ENCODE peak calls at places on chromosomes 2 and 18, in nine cellular contexts. C is AG04450; Q is heart right ventricle; G is CD8-positive, alpha-beta T cell; L is adrenal gland; R is psoas muscle; T is lower lobe of right lung; B is BE2C; W is colonic mucosa. E is an unnamed sample.

GRCh38 chr2:218125626-218126080 is at the start of gene CXCR2:
- DNase-seq in G (no peak), B (no peak), C (no peak), W (no peak), T (peak; percentile 81), R (no peak), L (no peak), Q (peak; percentile 13), E (peak; percentile 77)

GRCh38 chr2:128473175-128474013 is 154.7 kb upstream of the HS6ST1 start:
- DNase-seq in C (no peak), Q (no peak), G (peak; percentile 24), L (no peak), B (peak; percentile 51), R (no peak), T (peak; percentile 61), W (peak; percentile 38), E (no peak)

GRCh38 chr18:12274793-12275192 is 20.6 kb downstream of the CIDEA start:
- DNase-seq in T (no peak), C (no peak), R (no peak), L (no peak), B (no peak), Q (no peak), W (no peak), G (no peak), E (no peak)

GRCh38 chr2:240797914-240798313 is 22.1 kb downstream of the KIF1A start:
- DNase-seq in G (no peak), B (no peak), T (peak; percentile 34), Q (no peak), W (no peak), R (peak; percentile 37), L (no peak), C (no peak), E (peak; percentile 70)

GRCh38 chr2:60468390-60469085 is 84.9 kb downstream of the BCL11A start:
- DNase-seq in W (peak; percentile 13), Q (no peak), G (no peak), C (no peak), L (no peak), B (no peak), R (no peak), T (no peak), E (no peak)

GRCh38 chr18:63823516-63824219 is 48.5 kb downstream of the SERPINB7 start:
- DNase-seq in Q (peak; percentile 16), B (peak; percentile 4), G (no peak), R (no peak), C (peak; percentile 51), W (peak; percentile 31), L (peak; percentile 65), T (peak; percentile 51), E (peak; percentile 37)

GRCh38 chr2:241138471-241138870 is 10.8 kb downstream of the PASK start:
- DNase-seq in C (no peak), T (no peak), L (no peak), G (no peak), B (no peak), R (peak; percentile 34), Q (no peak), W (no peak), E (no peak)

GRCh38 chr2:216348909-216349308 is 23.4 kb downstream of the MARCHF4 start:
- DNase-seq in L (no peak), G (no peak), B (no peak), T (no peak), W (no peak), C (no peak), R (no peak), Q (no peak), E (no peak)

GRCh38 chr2:44746367-44746766 is 195.1 kb upstream of the SIX3 start:
- DNase-seq in L (no peak), B (no peak), W (no peak), Q (no peak), C (no peak), T (no peak), G (no peak), R (no peak), E (no peak)

GRCh38 chr2:236774171-236774570 is 204.5 kb downstream of the ACKR3 start:
- DNase-seq in T (no peak), G (no peak), Q (no peak), W (no peak), B (peak; percentile 67), C (no peak), R (no peak), L (no peak), E (no peak)

GRCh38 chr2:20049631-20050030 is 1.8 kb downstream of the LAPTM4A start:
- DNase-seq in Q (no peak), G (no peak), R (no peak), T (no peak), W (no peak), B (no peak), C (no peak), L (no peak), E (no peak)

GRCh38 chr2:22934789-22935188 is 450.2 kb upstream of the KLHL29 start:
- DNase-seq in B (no peak), L (no peak), R (no peak), T (no peak), G (no peak), W (no peak), Q (no peak), C (no peak), E (no peak)

GRCh38 chr18:26745288-26745975 is 120.1 kb downstream of the AQP4 start:
- DNase-seq in T (no peak), R (no peak), Q (no peak), B (no peak), L (no peak), W (no peak), C (no peak), G (no peak), E (no peak)

GRCh38 chr2:13193075-13193474 is 476.3 kb downstream of the TRIB2 start:
- DNase-seq in Q (no peak), G (no peak), R (no peak), W (no peak), B (peak; percentile 77), T (no peak), L (no peak), C (no peak), E (no peak)

GRCh38 chr2:39334978-39335377 is 91.2 kb upstream of the CDKL4 start:
- DNase-seq in Q (no peak), B (no peak), R (no peak), G (no peak), W (no peak), L (no peak), C (no peak), T (no peak), E (no peak)

GRCh38 chr2:174535757-174536703 is 49.2 kb upstream of the GPR155 start:
- DNase-seq in Q (no peak), R (no peak), G (no peak), L (no peak), W (no peak), C (no peak), T (no peak), B (peak; percentile 80), E (no peak)

GRCh38 chr18:13315000-13315399 is 96.4 kb downstream of the LDLRAD4 start:
- DNase-seq in C (no peak), R (no peak), L (no peak), B (no peak), G (no peak), W (no peak), Q (no peak), T (no peak), E (no peak)
- TF ChIP-seq CTCF in C (no peak), R (no peak), L (no peak), B (no peak), G (no peak), W (no peak), Q (no peak), T (no peak), E (no peak)

GRCh38 chr2:33136056-33136455 is 189.3 kb downstream of the LTBP1 start:
- DNase-seq in C (no peak), B (no peak), T (no peak), G (no peak), L (no peak), Q (no peak), W (no peak), R (no peak), E (no peak)

GRCh38 chr2:33135645-33136044 is 188.9 kb downstream of the LTBP1 start:
- DNase-seq in G (no peak), R (no peak), L (no peak), B (no peak), C (no peak), T (no peak), Q (no peak), W (no peak), E (no peak)

GRCh38 chr2:33134086-33134763 is 187.5 kb downstream of the LTBP1 start:
- DNase-seq in Q (peak; percentile 26), W (peak; percentile 28), G (no peak), R (peak; percentile 75), T (no peak), L (peak; percentile 33), B (no peak), C (peak; percentile 98), E (no peak)

GRCh38 chr2:33133436-33133835 is 186.7 kb downstream of the LTBP1 start:
- DNase-seq in Q (peak; percentile 22), B (no peak), L (peak; percentile 33), C (no peak), G (no peak), W (no peak), R (peak; percentile 53), T (no peak), E (peak; percentile 42)

GRCh38 chr2:33134764-33135560 is 188.2 kb downstream of the LTBP1 start:
- DNase-seq in T (no peak), R (no peak), Q (no peak), L (no peak), B (no peak), W (no peak), C (no peak), G (no peak), E (no peak)
- H3K4me3 ChIP-seq in T (peak overlapping the region; percentile 33), R (peak overlapping the region; percentile 65), Q (peak overlapping the region; percentile 46), L (no peak overlapping the region), B (no peak overlapping the region), W (peak overlapping the region; percentile 3), C (peak overlapping the region; percentile 78), G (no peak overlapping the region), E (peak overlapping the region; percentile 28)

GRCh38 chr2:173086518-173087213 is 11.0 kb downstream of the MAP3K20 start:
- DNase-seq in Q (no peak), L (peak; percentile 33), C (no peak), B (no peak), G (no peak), W (no peak), T (no peak), R (no peak), E (no peak)
- TF ChIP-seq CTCF in Q (no peak), L (no peak), C (no peak), B (no peak), G (no peak), W (no peak), T (no peak), R (no peak), E (no peak)

DNA sequence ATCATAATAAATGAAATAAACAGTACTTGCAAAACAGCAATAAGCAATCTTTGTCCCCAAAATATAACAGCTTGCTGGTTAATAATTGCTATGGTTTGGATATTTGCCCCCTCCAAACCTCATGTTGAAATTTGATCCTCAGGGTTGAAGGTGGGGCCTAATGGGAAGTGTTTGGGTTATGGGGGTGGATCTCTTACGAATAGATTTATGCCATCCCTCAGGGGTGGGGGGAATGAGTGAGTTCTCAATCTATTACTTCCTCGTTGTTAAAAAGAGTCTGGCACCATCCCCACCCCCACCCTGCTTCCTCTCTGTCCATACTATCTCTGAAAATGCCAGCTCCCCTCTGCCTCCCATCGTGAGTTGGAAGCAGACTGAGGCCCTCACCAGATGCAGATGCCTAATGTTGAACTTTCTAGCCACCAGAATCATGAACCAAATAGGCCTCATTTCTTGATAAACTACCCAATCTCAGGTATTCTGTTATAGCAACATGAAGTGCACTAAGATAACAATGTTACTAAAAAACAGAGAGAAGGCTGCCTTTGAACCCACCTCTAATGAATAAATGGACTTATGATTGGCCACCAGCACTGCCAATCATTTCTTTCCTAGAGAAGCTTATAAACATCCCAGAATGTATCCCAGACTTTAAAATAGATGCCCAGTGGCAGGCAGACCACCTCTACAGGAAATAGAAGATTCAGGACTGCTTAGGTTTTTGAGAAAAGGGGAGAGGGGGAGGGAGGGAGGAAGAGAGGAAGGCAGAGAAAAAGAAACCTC is 90.1 kb downstream of the ALPK2 start:
- DNase-seq in R (no peak), C (no peak), T (no peak), G (no peak), L (peak; percentile 26), B (no peak), Q (no peak), W (no peak), E (no peak)
- H3K4me3 ChIP-seq in R (no peak overlapping the region), C (no peak overlapping the region), T (no peak overlapping the region), G (no peak overlapping the region), L (no peak overlapping the region), B (no peak overlapping the region), Q (no peak overlapping the region), W (no peak overlapping the region), E (no peak overlapping the region)

E was measured in upper lobe of left lung.